ENCODE peak calls at places on chromosome 1, in nine cellular contexts. U, T, W, M, H, Q, B, A and Z are unnamed samples.

GRCh38 chr1:65260851-65261473 is 48.4 kb upstream of the DNAJC6 start:
- DNase-seq in U (peak; percentile 78), B (peak; percentile 80), A (no peak), T (peak; percentile 78), H (no peak), W (no peak), M (peak; percentile 67), Q (no peak), Z (no peak)

GRCh38 chr1:21261551-21262281 is 28.5 kb downstream of the ECE1 start:
- DNase-seq in T (peak; percentile 98), A (peak; percentile 59), W (peak; percentile 80), U (peak; percentile 96), H (peak; percentile 95), B (peak; percentile 93), Q (no peak), M (peak; percentile 96), Z (peak; percentile 82)

GRCh38 chr1:194024659-194025058 is 838.2 kb upstream of the B3GALT2 start:
- DNase-seq in H (no peak), M (peak; percentile 81), U (no peak), Q (no peak), T (peak; percentile 91), B (peak; percentile 56), W (no peak), A (no peak), Z (no peak)

GRCh38 chr1:36094621-36095061 is 5.9 kb downstream of the ADPRS start:
- DNase-seq in M (no peak), W (no peak), U (peak; percentile 59), H (peak; percentile 41), B (no peak), Q (no peak), T (no peak), A (no peak), Z (peak; percentile 11)

GRCh38 chr1:220786337-220787068 is at the start of gene MTARC1:
- DNase-seq in W (peak; percentile 88), Q (no peak), T (no peak), M (no peak), B (no peak), A (peak; percentile 82), H (peak; percentile 83), U (peak; percentile 82), Z (peak; percentile 40)

GRCh38 chr1:45010855-45011811 is at the start of gene HECTD3:
- DNase-seq in Q (peak; percentile 69), A (peak; percentile 85), B (no peak), T (peak; percentile 73), M (peak; percentile 71), U (peak; percentile 77), H (peak; percentile 88), W (peak; percentile 90), Z (peak; percentile 78)

GRCh38 chr1:163055005-163055404 is 14.2 kb upstream of the RGS4 start:
- DNase-seq in U (no peak), H (no peak), T (no peak), Q (no peak), M (no peak), A (no peak), B (no peak), W (no peak), Z (no peak)

GRCh38 chr1:220843481-220844011 is 35.7 kb upstream of the HLX start:
- DNase-seq in B (no peak), A (no peak), M (peak; percentile 55), H (no peak), T (peak; percentile 3), Q (no peak), W (no peak), U (peak; percentile 26), Z (peak; percentile 17)

GRCh38 chr1:218600968-218601367 is 255.8 kb downstream of the TGFB2 start:
- DNase-seq in A (no peak), W (no peak), Q (no peak), T (no peak), M (no peak), H (no peak), B (no peak), U (no peak), Z (no peak)

GRCh38 chr1:1832151-1832550 is 53.9 kb upstream of the NADK start:
- DNase-seq in M (no peak), Q (no peak), A (no peak), U (no peak), B (no peak), H (peak; percentile 42), W (no peak), T (no peak), Z (no peak)

GRCh38 chr1:199857103-199857502 is 170.4 kb upstream of the NR5A2 start:
- DNase-seq in B (no peak), T (peak; percentile 33), M (peak; percentile 56), Q (no peak), W (no peak), H (no peak), U (no peak), A (no peak), Z (no peak)

GRCh38 chr1:208851376-208851775 is 607.2 kb upstream of the PLXNA2 start:
- DNase-seq in U (no peak), W (no peak), H (no peak), B (no peak), Q (no peak), T (no peak), A (no peak), M (no peak), Z (no peak)

GRCh38 chr1:228097333-228098081 is 5.6 kb downstream of the C1orf35 start:
- DNase-seq in Q (no peak), U (peak; percentile 12), B (no peak), H (peak; percentile 63), M (no peak), T (no peak), W (no peak), A (no peak), Z (no peak)

GRCh38 chr1:15403962-15404580 is 5.6 kb upstream of the EFHD2 start:
- DNase-seq in U (no peak), W (no peak), T (no peak), H (no peak), A (no peak), B (no peak), Q (no peak), M (no peak), Z (no peak)
- TF ChIP-seq CTCF in U (no peak), W (no peak), T (peak; percentile 21), H (no peak), A (no peak), B (no peak), Q (no peak), M (peak; percentile 4), Z (no peak)

GRCh38 chr1:205016584-205016983 is 26.4 kb upstream of the CNTN2 start:
- DNase-seq in U (no peak), W (no peak), T (no peak), M (no peak), H (no peak), B (no peak), Q (no peak), A (no peak), Z (no peak)

GRCh38 chr1:205014772-205015171 is 28.2 kb upstream of the CNTN2 start:
- DNase-seq in Q (no peak), W (no peak), U (no peak), B (no peak), M (no peak), H (no peak), A (no peak), T (no peak), Z (no peak)

GRCh38 chr1:205015241-205015640 is 27.8 kb upstream of the CNTN2 start:
- DNase-seq in A (no peak), M (no peak), W (no peak), T (no peak), H (no peak), B (no peak), Q (no peak), U (no peak), Z (no peak)

GRCh38 chr1:205017036-205017435 is 26.0 kb upstream of the CNTN2 start:
- DNase-seq in Q (no peak), A (no peak), T (no peak), W (no peak), B (no peak), H (no peak), M (no peak), U (no peak), Z (no peak)

DNA sequence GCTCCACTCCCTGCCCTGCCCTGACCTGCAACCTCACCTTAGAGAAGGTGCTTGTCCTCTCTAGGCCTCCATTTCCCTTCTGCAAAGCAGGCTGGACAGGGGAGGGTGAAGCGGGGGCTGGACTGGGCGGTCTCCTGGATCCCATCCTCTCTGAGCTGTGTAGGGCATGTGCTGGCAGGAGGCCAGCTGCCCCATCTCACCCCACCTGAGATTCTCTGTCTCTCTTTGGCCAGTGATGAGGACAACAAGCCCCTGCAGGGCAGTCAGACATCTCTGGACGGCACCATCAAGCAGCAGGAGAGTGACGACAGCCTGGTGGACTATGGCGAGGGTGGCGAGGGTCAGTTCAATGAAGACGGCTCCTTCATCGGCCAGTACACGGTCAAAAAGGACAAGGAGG is 26.9 kb upstream of the CNTN2 start:
- DNase-seq in W (no peak), Q (no peak), A (no peak), U (no peak), B (no peak), M (no peak), T (no peak), H (no peak), Z (no peak)
- H3K36me3 ChIP-seq in W (no peaks in the 10 kb centered on the region), Q (no peaks in the 10 kb centered on the region), A (no peaks in the 10 kb centered on the region), U (no peaks in the 10 kb centered on the region), B (no peaks in the 10 kb centered on the region), M (no peaks in the 10 kb centered on the region), T (no peaks in the 10 kb centered on the region), H (peaks cover 19% of the 10 kb centered on the region), Z (no peaks in the 10 kb centered on the region)

GRCh38 chr1:39142394-39143060 is 62.0 kb upstream of the MACF1 start:
- DNase-seq in T (no peak), M (no peak), W (no peak), B (peak; percentile 53), U (no peak), A (peak; percentile 66), H (no peak), Q (no peak), Z (no peak)
- TF ChIP-seq CTCF in T (no peak), M (no peak), W (no peak), B (no peak), U (no peak), A (no peak), H (no peak), Q (no peak), Z (no peak)

DNA sequence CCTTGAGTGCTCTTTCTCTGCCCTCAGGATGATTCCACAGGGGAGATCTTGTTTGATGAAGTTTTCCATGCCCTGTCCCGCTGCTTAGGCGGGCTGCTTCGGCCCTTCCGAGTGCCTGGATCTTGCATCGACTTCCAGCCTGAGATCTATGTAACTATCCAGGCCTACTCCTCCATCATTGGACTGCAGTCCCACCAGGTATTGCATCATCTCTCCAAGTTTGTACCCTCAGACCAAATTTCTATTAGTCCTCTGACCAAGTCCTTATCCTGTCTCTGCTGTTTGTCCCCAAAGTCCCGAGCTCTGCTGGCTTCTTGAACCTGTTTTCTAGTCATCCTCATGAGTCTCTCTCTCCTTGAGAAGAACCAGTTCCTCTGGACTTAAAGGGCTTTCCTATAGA is 14.7 kb downstream of the SZT2 start:
- DNase-seq in T (no peak), M (no peak), B (no peak), Q (no peak), H (no peak), A (no peak), U (no peak), W (no peak), Z (no peak)
- H3K36me3 ChIP-seq in T (peaks cover 43% of the 10 kb centered on the region), M (peaks cover 39% of the 10 kb centered on the region), B (peaks cover 3% of the 10 kb centered on the region), Q (peaks cover 14% of the 10 kb centered on the region), H (peaks cover 62% of the 10 kb centered on the region), A (peaks cover 66% of the 10 kb centered on the region), U (no peaks in the 10 kb centered on the region), W (peaks cover 73% of the 10 kb centered on the region), Z (no peaks in the 10 kb centered on the region)

GRCh38 chr1:90000934-90001676 is 6.2 kb downstream of the ZNF326 start:
- DNase-seq in U (no peak), Q (no peak), W (no peak), H (no peak), T (no peak), M (no peak), A (no peak), B (no peak), Z (no peak)
- TF ChIP-seq CTCF in U (no peak), Q (peak; percentile 22), W (no peak), H (no peak), T (no peak), M (no peak), A (no peak), B (no peak), Z (no peak)